ENCODE peak calls at places on chromosomes 7 and 10, in four cellular contexts. One of them, this sample, is unnamed.

GRCh38 chr7:39650676-39651075 is 27.3 kb downstream of the RALA start:
- DNase-seq in mucosa of descending colon: no peak
- DNase-seq in OCI-M1: no peak
- DNase-seq in stromal cell of bone marrow: peak; percentile 86
- DNase-seq in this sample: peak; percentile 68

GRCh38 chr10:61900829-61901783 is at the start of gene ARID5B:
- DNase-seq in mucosa of descending colon: peak; percentile 37
- DNase-seq in OCI-M1: peak; percentile 82
- DNase-seq in stromal cell of bone marrow: peak; percentile 58
- DNase-seq in this sample: no peak

GRCh38 chr10:123565691-123566660 is 100.2 kb upstream of the GPR26 start:
- DNase-seq in OCI-M1: no peak
- DNase-seq in mucosa of descending colon: no peak
- DNase-seq in stromal cell of bone marrow: no peak
- DNase-seq in this sample: no peak

GRCh38 chr10:3090914-3091313 is 23.6 kb downstream of the PFKP start:
- DNase-seq in mucosa of descending colon: peak; percentile 59
- DNase-seq in OCI-M1: no peak
- DNase-seq in stromal cell of bone marrow: no peak
- DNase-seq in this sample: no peak

GRCh38 chr10:60114765-60115586 is 208.6 kb upstream of the CCDC6 start:
- DNase-seq in stromal cell of bone marrow: peak; percentile 68
- DNase-seq in mucosa of descending colon: no peak
- DNase-seq in OCI-M1: peak; percentile 81
- DNase-seq in this sample: peak; percentile 27

GRCh38 chr7:5481241-5482019 is 57.8 kb upstream of the TNRC18 start:
- DNase-seq in OCI-M1: no peak
- DNase-seq in stromal cell of bone marrow: no peak
- DNase-seq in mucosa of descending colon: no peak
- DNase-seq in this sample: no peak

GRCh38 chr10:133474027-133474426 is 20.3 kb downstream of the SCART1 start:
- DNase-seq in OCI-M1: no peak
- DNase-seq in mucosa of descending colon: no peak
- DNase-seq in stromal cell of bone marrow: no peak
- DNase-seq in this sample: no peak

GRCh38 chr10:30788307-30788706 is 158.8 kb upstream of the LYZL2 start:
- DNase-seq in OCI-M1: no peak
- DNase-seq in mucosa of descending colon: no peak
- DNase-seq in stromal cell of bone marrow: no peak
- DNase-seq in this sample: no peak

GRCh38 chr10:71646051-71646450 is 73.5 kb downstream of the C10orf105 start:
- DNase-seq in OCI-M1: no peak
- DNase-seq in mucosa of descending colon: no peak
- DNase-seq in stromal cell of bone marrow: no peak
- DNase-seq in this sample: no peak

GRCh38 chr10:87038286-87038717 is 18.2 kb downstream of the FAM25A start:
- DNase-seq in stromal cell of bone marrow: no peak
- DNase-seq in OCI-M1: no peak
- DNase-seq in mucosa of descending colon: no peak
- DNase-seq in this sample: no peak

GRCh38 chr10:75166623-75166972 is 44.0 kb upstream of the VDAC2 start:
- DNase-seq in mucosa of descending colon: no peak
- DNase-seq in OCI-M1: no peak
- DNase-seq in stromal cell of bone marrow: no peak
- DNase-seq in this sample: no peak

GRCh38 chr10:28533571-28534304 is 820 bp downstream of the WAC start:
- DNase-seq in stromal cell of bone marrow: peak; percentile 28
- DNase-seq in OCI-M1: peak; percentile 63
- DNase-seq in mucosa of descending colon: peak; percentile 83
- DNase-seq in this sample: peak; percentile 4

GRCh38 chr10:3782099-3782455 is 2.9 kb downstream of the KLF6 start:
- DNase-seq in mucosa of descending colon: no peak
- DNase-seq in stromal cell of bone marrow: no peak
- DNase-seq in OCI-M1: no peak
- DNase-seq in this sample: no peak

GRCh38 chr7:38909870-38910269 is 879 bp upstream of the VPS41 start:
- DNase-seq in stromal cell of bone marrow: no peak
- DNase-seq in OCI-M1: no peak
- DNase-seq in mucosa of descending colon: no peak
- DNase-seq in this sample: no peak

GRCh38 chr7:48102530-48102929 is 13.5 kb downstream of the UPP1 start:
- DNase-seq in OCI-M1: no peak
- DNase-seq in mucosa of descending colon: no peak
- DNase-seq in stromal cell of bone marrow: no peak
- DNase-seq in this sample: no peak

GRCh38 chr7:107002131-107002803 is 42.2 kb upstream of the PRKAR2B start:
- DNase-seq in OCI-M1: peak; percentile 53
- DNase-seq in mucosa of descending colon: no peak
- DNase-seq in stromal cell of bone marrow: no peak
- DNase-seq in this sample: no peak

GRCh38 chr10:119803264-119803663 is 69.4 kb downstream of the MCMBP start:
- DNase-seq in stromal cell of bone marrow: peak; percentile 5
- DNase-seq in mucosa of descending colon: no peak
- DNase-seq in OCI-M1: no peak
- DNase-seq in this sample: no peak

GRCh38 chr7:51031216-51031615 is 248.5 kb upstream of the GRB10 start:
- DNase-seq in stromal cell of bone marrow: no peak
- DNase-seq in OCI-M1: no peak
- DNase-seq in mucosa of descending colon: no peak
- DNase-seq in this sample: no peak

GRCh38 chr7:97971120-97971989 is 18.6 kb downstream of the OCM2 start:
- DNase-seq in stromal cell of bone marrow: no peak
- DNase-seq in mucosa of descending colon: peak; percentile 31
- DNase-seq in OCI-M1: peak; percentile 74
- DNase-seq in this sample: no peak

GRCh38 chr10:15363031-15363430 is 8.1 kb downstream of the FAM171A1 start:
- DNase-seq in mucosa of descending colon: no peak
- DNase-seq in stromal cell of bone marrow: no peak
- DNase-seq in OCI-M1: peak; percentile 8
- DNase-seq in this sample: no peak

GRCh38 chr10:68989317-68989990 is 851 bp downstream of the KIFBP start:
- DNase-seq in OCI-M1: peak; percentile 58
- DNase-seq in stromal cell of bone marrow: no peak
- DNase-seq in mucosa of descending colon: no peak
- DNase-seq in this sample: no peak

GRCh38 chr10:3639546-3639945 is 145.5 kb downstream of the KLF6 start:
- DNase-seq in mucosa of descending colon: no peak
- DNase-seq in stromal cell of bone marrow: no peak
- DNase-seq in OCI-M1: no peak
- DNase-seq in this sample: no peak

GRCh38 chr10:13099144-13099665 is 758 bp upstream of the OPTN start:
- DNase-seq in mucosa of descending colon: peak; percentile 57
- DNase-seq in stromal cell of bone marrow: no peak
- DNase-seq in OCI-M1: peak; percentile 79
- DNase-seq in this sample: peak; percentile 41

GRCh38 chr10:97537186-97537869 is 35.3 kb upstream of the ANKRD2 start:
- DNase-seq in stromal cell of bone marrow: no peak
- DNase-seq in mucosa of descending colon: no peak
- DNase-seq in OCI-M1: no peak
- DNase-seq in this sample: no peak

GRCh38 chr10:4061441-4061951 is 276.5 kb upstream of the KLF6 start:
- DNase-seq in OCI-M1: peak; percentile 64
- DNase-seq in mucosa of descending colon: peak; percentile 78
- DNase-seq in stromal cell of bone marrow: no peak
- DNase-seq in this sample: no peak

This sample was measured in AG09319.